ENCODE peak calls at places on chromosomes 2 and 18, in ten cellular contexts. One of them, this sample, is unnamed.

GRCh38 chr2:207149253-207150213 is 16.2 kb downstream of the KLF7 start:
- DNase-seq in CD4-positive, CD25-positive, alpha-beta regulatory T cell: no peak
- DNase-seq in dorsolateral prefrontal cortex: no peak
- DNase-seq in upper lobe of left lung: no peak
- DNase-seq in right cardiac atrium: no peak
- DNase-seq in pancreas: no peak
- DNase-seq in HL-60: no peak
- DNase-seq in lower leg skin: no peak
- DNase-seq in stomach: no peak
- DNase-seq in SK-N-SH: no peak
- DNase-seq in this sample: no peak

GRCh38 chr2:190628651-190629378 is 20.1 kb upstream of the NAB1 start:
- DNase-seq in CD4-positive, CD25-positive, alpha-beta regulatory T cell: no peak
- DNase-seq in pancreas: no peak
- DNase-seq in stomach: no peak
- DNase-seq in SK-N-SH: no peak
- DNase-seq in HL-60: no peak
- DNase-seq in lower leg skin: no peak
- DNase-seq in upper lobe of left lung: no peak
- DNase-seq in right cardiac atrium: no peak
- DNase-seq in dorsolateral prefrontal cortex: no peak
- DNase-seq in this sample: no peak

GRCh38 chr2:79393806-79394484 is 118.9 kb upstream of the CTNNA2 start:
- DNase-seq in right cardiac atrium: peak
- DNase-seq in SK-N-SH: no peak
- DNase-seq in stomach: no peak
- DNase-seq in HL-60: no peak
- DNase-seq in CD4-positive, CD25-positive, alpha-beta regulatory T cell: no peak
- DNase-seq in pancreas: no peak
- DNase-seq in dorsolateral prefrontal cortex: peak
- DNase-seq in lower leg skin: no peak
- DNase-seq in upper lobe of left lung: no peak
- DNase-seq in this sample: no peak

GRCh38 chr2:181456660-181457120 is 496 bp upstream of the ITGA4 start:
- DNase-seq in lower leg skin: no peak
- DNase-seq in upper lobe of left lung: no peak
- DNase-seq in right cardiac atrium: peak
- DNase-seq in dorsolateral prefrontal cortex: no peak
- DNase-seq in SK-N-SH: peak
- DNase-seq in pancreas: no peak
- DNase-seq in stomach: peak
- DNase-seq in HL-60: peak
- DNase-seq in CD4-positive, CD25-positive, alpha-beta regulatory T cell: peak
- DNase-seq in this sample: peak

GRCh38 chr2:23703583-23704385 is 223.1 kb downstream of the ATAD2B start:
- DNase-seq in dorsolateral prefrontal cortex: no peak
- DNase-seq in CD4-positive, CD25-positive, alpha-beta regulatory T cell: no peak
- DNase-seq in upper lobe of left lung: no peak
- DNase-seq in lower leg skin: peak
- DNase-seq in SK-N-SH: no peak
- DNase-seq in HL-60: no peak
- DNase-seq in pancreas: no peak
- DNase-seq in right cardiac atrium: no peak
- DNase-seq in stomach: no peak
- DNase-seq in this sample: no peak

GRCh38 chr18:57437782-57438668 is 2.9 kb downstream of the ONECUT2 start:
- DNase-seq in dorsolateral prefrontal cortex: peak
- DNase-seq in SK-N-SH: peak
- DNase-seq in stomach: no peak
- DNase-seq in CD4-positive, CD25-positive, alpha-beta regulatory T cell: no peak
- DNase-seq in HL-60: peak
- DNase-seq in lower leg skin: no peak
- DNase-seq in pancreas: peak
- DNase-seq in right cardiac atrium: peak
- DNase-seq in upper lobe of left lung: peak
- DNase-seq in this sample: no peak

GRCh38 chr2:64722645-64723044 is 68.9 kb upstream of the SERTAD2 start:
- DNase-seq in pancreas: no peak
- DNase-seq in SK-N-SH: no peak
- DNase-seq in HL-60: no peak
- DNase-seq in dorsolateral prefrontal cortex: no peak
- DNase-seq in right cardiac atrium: no peak
- DNase-seq in CD4-positive, CD25-positive, alpha-beta regulatory T cell: no peak
- DNase-seq in lower leg skin: no peak
- DNase-seq in stomach: no peak
- DNase-seq in upper lobe of left lung: no peak
- DNase-seq in this sample: no peak

GRCh38 chr2:181972431-181973190 is 13.0 kb upstream of the PPP1R1C start:
- DNase-seq in SK-N-SH: no peak
- DNase-seq in HL-60: no peak
- DNase-seq in stomach: no peak
- DNase-seq in pancreas: no peak
- DNase-seq in dorsolateral prefrontal cortex: no peak
- DNase-seq in upper lobe of left lung: no peak
- DNase-seq in lower leg skin: no peak
- DNase-seq in CD4-positive, CD25-positive, alpha-beta regulatory T cell: no peak
- DNase-seq in right cardiac atrium: no peak
- DNase-seq in this sample: no peak

GRCh38 chr2:199997296-199997695 is 41.9 kb downstream of the MAIP1 start:
- DNase-seq in upper lobe of left lung: no peak
- DNase-seq in right cardiac atrium: no peak
- DNase-seq in lower leg skin: no peak
- DNase-seq in CD4-positive, CD25-positive, alpha-beta regulatory T cell: no peak
- DNase-seq in dorsolateral prefrontal cortex: no peak
- DNase-seq in SK-N-SH: no peak
- DNase-seq in HL-60: no peak
- DNase-seq in stomach: no peak
- DNase-seq in pancreas: no peak
- DNase-seq in this sample: no peak

GRCh38 chr2:120938132-120938771 is 202.6 kb downstream of the GLI2 start:
- DNase-seq in stomach: no peak
- DNase-seq in right cardiac atrium: no peak
- DNase-seq in dorsolateral prefrontal cortex: no peak
- DNase-seq in pancreas: no peak
- DNase-seq in CD4-positive, CD25-positive, alpha-beta regulatory T cell: no peak
- DNase-seq in HL-60: no peak
- DNase-seq in SK-N-SH: peak
- DNase-seq in upper lobe of left lung: no peak
- DNase-seq in lower leg skin: no peak
- DNase-seq in this sample: no peak
- H3K4me3 ChIP-seq in stomach: no peak
- H3K4me3 ChIP-seq in right cardiac atrium: no peak
- H3K4me3 ChIP-seq in dorsolateral prefrontal cortex: no peak
- H3K4me3 ChIP-seq in pancreas: no peak
- H3K4me3 ChIP-seq in CD4-positive, CD25-positive, alpha-beta regulatory T cell: no peak
- H3K4me3 ChIP-seq in HL-60: no peak
- H3K4me3 ChIP-seq in SK-N-SH: no peak
- H3K4me3 ChIP-seq in upper lobe of left lung: no peak
- H3K4me3 ChIP-seq in lower leg skin: no peak
- H3K4me3 ChIP-seq in this sample: no peak

DNA sequence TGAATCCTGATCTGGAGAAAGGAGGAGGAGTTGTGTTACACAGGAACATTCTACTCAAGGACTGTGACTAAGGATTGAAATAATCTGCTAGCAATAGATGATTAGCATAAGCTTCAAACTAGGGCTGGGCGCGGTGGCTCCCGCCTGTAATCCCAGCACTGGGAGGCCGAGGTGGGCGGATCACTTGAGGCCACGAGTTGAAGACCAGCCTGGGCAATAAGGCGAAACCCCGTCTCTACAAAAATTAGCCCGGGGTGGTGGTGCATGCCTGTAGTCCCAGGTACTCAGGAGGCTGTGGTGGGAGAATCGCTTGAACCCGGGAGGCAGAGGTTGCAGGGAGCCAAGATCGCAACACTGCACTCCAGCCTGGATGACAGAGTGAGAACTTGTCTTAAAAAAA is 1.5 kb downstream of the TRMT61B start:
- DNase-seq in CD4-positive, CD25-positive, alpha-beta regulatory T cell: no peak
- DNase-seq in upper lobe of left lung: no peak
- DNase-seq in dorsolateral prefrontal cortex: no peak
- DNase-seq in pancreas: no peak
- DNase-seq in right cardiac atrium: no peak
- DNase-seq in SK-N-SH: no peak
- DNase-seq in HL-60: no peak
- DNase-seq in stomach: no peak
- DNase-seq in lower leg skin: no peak
- DNase-seq in this sample: no peak
- H3K4me3 ChIP-seq in CD4-positive, CD25-positive, alpha-beta regulatory T cell: peak
- H3K4me3 ChIP-seq in upper lobe of left lung: no peak
- H3K4me3 ChIP-seq in dorsolateral prefrontal cortex: peak
- H3K4me3 ChIP-seq in pancreas: no peak
- H3K4me3 ChIP-seq in right cardiac atrium: no peak
- H3K4me3 ChIP-seq in SK-N-SH: peak
- H3K4me3 ChIP-seq in HL-60: peak
- H3K4me3 ChIP-seq in stomach: peak
- H3K4me3 ChIP-seq in lower leg skin: no peak
- H3K4me3 ChIP-seq in this sample: peak

GRCh38 chr18:31101148-31102019 is 837 bp downstream of the DSC2 start:
- DNase-seq in upper lobe of left lung: peak
- DNase-seq in lower leg skin: peak
- DNase-seq in dorsolateral prefrontal cortex: peak
- DNase-seq in CD4-positive, CD25-positive, alpha-beta regulatory T cell: no peak
- DNase-seq in pancreas: peak
- DNase-seq in SK-N-SH: peak
- DNase-seq in stomach: peak
- DNase-seq in HL-60: peak
- DNase-seq in right cardiac atrium: peak
- DNase-seq in this sample: no peak
- H3K4me3 ChIP-seq in upper lobe of left lung: peak
- H3K4me3 ChIP-seq in lower leg skin: peak
- H3K4me3 ChIP-seq in dorsolateral prefrontal cortex: peak
- H3K4me3 ChIP-seq in CD4-positive, CD25-positive, alpha-beta regulatory T cell: no peak
- H3K4me3 ChIP-seq in pancreas: peak
- H3K4me3 ChIP-seq in SK-N-SH: no peak
- H3K4me3 ChIP-seq in stomach: peak
- H3K4me3 ChIP-seq in HL-60: peak
- H3K4me3 ChIP-seq in right cardiac atrium: peak
- H3K4me3 ChIP-seq in this sample: peak

GRCh38 chr2:28809927-28810326 is 707 bp upstream of the SPDYA start:
- DNase-seq in upper lobe of left lung: no peak
- DNase-seq in CD4-positive, CD25-positive, alpha-beta regulatory T cell: no peak
- DNase-seq in pancreas: no peak
- DNase-seq in stomach: no peak
- DNase-seq in dorsolateral prefrontal cortex: no peak
- DNase-seq in HL-60: no peak
- DNase-seq in lower leg skin: no peak
- DNase-seq in right cardiac atrium: no peak
- DNase-seq in SK-N-SH: no peak
- DNase-seq in this sample: no peak

DNA sequence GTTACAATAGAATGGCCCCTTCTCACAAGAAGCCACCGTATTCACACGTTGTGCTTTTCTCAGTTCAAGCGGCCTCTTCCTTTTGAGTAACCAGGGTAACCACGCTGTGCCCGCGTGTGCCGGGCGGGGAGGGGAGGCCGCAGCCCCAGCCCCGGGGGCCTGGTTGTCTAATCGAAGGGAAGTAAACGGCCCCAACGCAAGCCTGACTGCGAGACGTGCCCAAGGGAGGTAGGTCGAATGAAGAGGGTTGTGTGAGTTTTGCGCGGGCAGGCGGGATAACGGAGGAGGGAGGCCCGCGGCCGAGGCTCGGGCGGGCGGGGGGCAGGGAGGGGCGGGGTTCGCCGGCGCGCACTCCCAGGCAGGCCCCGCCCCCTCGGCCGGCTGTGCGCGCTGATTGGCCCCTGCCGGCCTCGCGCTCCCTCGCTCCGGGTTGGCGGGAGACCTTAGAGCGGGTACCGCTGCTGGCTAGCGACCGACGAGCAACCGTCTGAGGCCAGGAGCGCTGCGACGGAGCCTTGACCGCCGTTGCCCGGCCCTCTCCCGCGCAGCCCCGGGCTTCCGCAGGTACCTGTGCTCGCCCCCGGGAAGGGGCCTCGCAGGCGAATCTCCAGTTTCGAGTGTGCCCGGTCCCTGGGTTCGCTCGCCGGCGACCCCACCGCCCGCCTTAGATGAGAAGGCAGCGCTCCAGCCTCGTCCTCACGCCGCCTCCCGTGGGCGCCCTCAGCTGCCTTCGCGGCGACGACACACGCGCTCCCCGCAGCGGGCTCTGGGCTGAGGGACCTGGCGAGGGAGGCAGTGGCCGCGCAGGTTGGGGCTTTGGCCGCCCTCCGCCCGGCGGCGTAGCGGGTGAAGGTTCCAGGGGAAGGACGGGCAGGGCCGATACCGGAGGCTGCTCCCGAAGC is at the start of gene SPDYA:
- DNase-seq in HL-60: peak
- DNase-seq in dorsolateral prefrontal cortex: peak
- DNase-seq in SK-N-SH: peak
- DNase-seq in CD4-positive, CD25-positive, alpha-beta regulatory T cell: peak
- DNase-seq in upper lobe of left lung: peak
- DNase-seq in pancreas: peak
- DNase-seq in lower leg skin: peak
- DNase-seq in right cardiac atrium: peak
- DNase-seq in stomach: peak
- DNase-seq in this sample: no peak
- H3K4me3 ChIP-seq in HL-60: peak
- H3K4me3 ChIP-seq in dorsolateral prefrontal cortex: peak
- H3K4me3 ChIP-seq in SK-N-SH: peak
- H3K4me3 ChIP-seq in CD4-positive, CD25-positive, alpha-beta regulatory T cell: peak
- H3K4me3 ChIP-seq in upper lobe of left lung: peak
- H3K4me3 ChIP-seq in pancreas: no peak
- H3K4me3 ChIP-seq in lower leg skin: peak
- H3K4me3 ChIP-seq in right cardiac atrium: peak
- H3K4me3 ChIP-seq in stomach: peak
- H3K4me3 ChIP-seq in this sample: peak